ENCODE peak calls at places on chromosomes 6 and 20, in nine cellular contexts. U is activated T-cell treated with anti-CD3 and anti-CD28 coated beads for 1 hour; V is EL; R is RCC 7860; P is frontal cortex; K is activated naive CD4-positive, alpha-beta T cell treated with anti-CD3 and anti-CD28 coated beads, Interleukin-2, amount 50 U/mL, for 72 hours; J is cardiac septum; M is epithelial cell of esophagus; Q is T follicular helper cell. O is an unnamed sample.

GRCh38 chr6:98977606-98978292 is 30.0 kb upstream of the FBXL4 start:
- DNase-seq in U (no peak), V (no peak), R (no peak), P (no peak), K (no peak), J (no peak), M (no peak), Q (no peak), O (no peak)

GRCh38 chr6:112780498-112781096 is 433.5 kb downstream of the RFPL4B start:
- DNase-seq in U (no peak), V (peak; percentile 84), R (peak; percentile 57), P (peak; percentile 14), K (peak; percentile 33), J (no peak), M (peak; percentile 82), Q (no peak), O (peak; percentile 69)

GRCh38 chr6:112030206-112030932 is 23.5 kb upstream of the CCN6 start:
- DNase-seq in U (no peak), V (no peak), R (no peak), P (no peak), K (no peak), J (no peak), M (peak; percentile 61), Q (no peak), O (no peak)

GRCh38 chr6:16841241-16841640 is 80.0 kb upstream of the ATXN1 start:
- DNase-seq in U (no peak), V (peak; percentile 12), R (no peak), P (no peak), K (no peak), J (no peak), M (peak; percentile 87), Q (no peak), O (no peak)

GRCh38 chr20:44924526-44924925 is 14.7 kb downstream of the PABPC1L start:
- DNase-seq in U (no peak), V (no peak), R (no peak), P (no peak), K (no peak), J (no peak), M (no peak), Q (no peak), O (no peak)

GRCh38 chr6:77264970-77265369 is 198.3 kb downstream of the HTR1B start:
- DNase-seq in U (no peak), V (no peak), R (no peak), P (no peak), K (no peak), J (no peak), M (no peak), Q (no peak), O (peak; percentile 2)

GRCh38 chr6:169906004-169906740 is 154.8 kb downstream of the ERMARD start:
- DNase-seq in U (no peak), V (no peak), R (no peak), P (no peak), K (no peak), J (no peak), M (no peak), Q (no peak), O (no peak)

GRCh38 chr6:147103007-147103406 is 101.2 kb upstream of the STXBP5 start:
- DNase-seq in U (no peak), V (no peak), R (no peak), P (no peak), K (no peak), J (no peak), M (no peak), Q (no peak), O (no peak)

GRCh38 chr20:25738198-25738597 is 41.5 kb upstream of the ZNF337 start:
- DNase-seq in U (no peak), V (peak; percentile 74), R (no peak), P (no peak), K (no peak), J (no peak), M (peak; percentile 56), Q (no peak), O (no peak)

GRCh38 chr20:64177420-64177783 is 13.2 kb downstream of the MYT1 start:
- DNase-seq in U (no peak), V (no peak), R (no peak), P (no peak), K (no peak), J (no peak), M (no peak), Q (no peak), O (no peak)

GRCh38 chr6:2124260-2124709 is 121.1 kb downstream of the GMDS start:
- DNase-seq in U (no peak), V (no peak), R (no peak), P (no peak), K (no peak), J (no peak), M (peak; percentile 26), Q (no peak), O (no peak)

GRCh38 chr6:154503576-154504501 is 6.6 kb downstream of the CNKSR3 start:
- DNase-seq in U (no peak), V (no peak), R (no peak), P (no peak), K (no peak), J (no peak), M (no peak), Q (no peak), O (no peak)

GRCh38 chr6:144912474-144912873 is 627.3 kb downstream of the UTRN start:
- DNase-seq in U (no peak), V (peak; percentile 74), R (peak; percentile 55), P (no peak), K (no peak), J (no peak), M (peak; percentile 22), Q (no peak), O (no peak)

GRCh38 chr20:58005581-58006345 is 222.7 kb downstream of the ANKRD60 start:
- DNase-seq in U (no peak), V (no peak), R (no peak), P (no peak), K (no peak), J (no peak), M (no peak), Q (no peak), O (no peak)

O was measured in NCI-H524.